ENCODE peak calls at places on chromosome 21, in six cellular contexts. T is neuronal stem cell; L is colonic mucosa; B is CD4-positive, CD25-positive, alpha-beta regulatory T cell; O is small intestine; K is heart right ventricle. J is an unnamed sample.

GRCh38 chr21:28308516-28308915 is 684.2 kb downstream of the LTN1 start:
- DNase-seq in K (no peak), T (no peak), B (no peak), L (no peak), O (peak; percentile 29), J (no peak)

GRCh38 chr21:43803558-43804300 is 14.4 kb downstream of the RRP1 start:
- DNase-seq in O (no peak), B (no peak), K (no peak), T (no peak), L (no peak), J (peak; percentile 60)

GRCh38 chr21:35512321-35512720 is 463.2 kb upstream of the RUNX1 start:
- DNase-seq in L (no peak), K (no peak), B (no peak), T (no peak), O (no peak), J (no peak)

GRCh38 chr21:16569679-16570078 is 839.9 kb downstream of the USP25 start:
- DNase-seq in B (no peak), O (no peak), K (no peak), L (no peak), T (no peak), J (no peak)

GRCh38 chr21:42010507-42011493 is 640 bp upstream of the ZBTB21 start:
- DNase-seq in L (peak; percentile 41), T (peak; percentile 17), K (no peak), O (peak; percentile 48), B (no peak), J (no peak)

GRCh38 chr21:36377391-36377842 is 7.8 kb upstream of the CHAF1B start:
- DNase-seq in B (no peak), O (peak; percentile 19), K (no peak), T (no peak), L (no peak), J (no peak)

GRCh38 chr21:44304846-44305245 is 5.0 kb downstream of the PFKL start:
- DNase-seq in O (peak; percentile 60), L (peak; percentile 50), T (peak; percentile 42), B (peak; percentile 27), K (no peak), J (no peak)

GRCh38 chr21:25735895-25736597 is 1.3 kb downstream of the GABPA start:
- DNase-seq in L (no peak), T (no peak), K (no peak), B (no peak), O (peak; percentile 25), J (no peak)

GRCh38 chr21:35796834-35797233 is 263.5 kb downstream of the SETD4 start:
- DNase-seq in L (no peak), B (no peak), O (peak; percentile 26), K (no peak), T (no peak), J (no peak)

GRCh38 chr21:39232926-39233325 is 49.7 kb upstream of the PSMG1 start:
- DNase-seq in T (no peak), B (no peak), O (no peak), K (no peak), L (no peak), J (no peak)

GRCh38 chr21:39972471-39972870 is 105.2 kb downstream of the PCP4 start:
- DNase-seq in T (no peak), O (peak; percentile 9), L (no peak), B (no peak), K (no peak), J (no peak)

GRCh38 chr21:43349644-43350043 is 77.3 kb downstream of the SIK1 start:
- DNase-seq in O (no peak), K (no peak), L (no peak), B (no peak), T (no peak), J (no peak)

GRCh38 chr21:26708223-26708800 is 135.2 kb upstream of the CYYR1 start:
- DNase-seq in B (no peak), O (no peak), L (no peak), K (no peak), T (no peak), J (no peak)

GRCh38 chr21:21845901-21846396 is 847.7 kb downstream of the NCAM2 start:
- DNase-seq in L (no peak), O (no peak), B (no peak), T (no peak), K (no peak), J (no peak)

GRCh38 chr21:41671859-41672542 is 94.9 kb downstream of the RIPK4 start:
- DNase-seq in K (no peak), L (no peak), O (no peak), T (no peak), B (no peak), J (no peak)

GRCh38 chr21:26840912-26841311 is 4.3 kb downstream of the ADAMTS1 start:
- DNase-seq in T (no peak), L (no peak), O (no peak), B (no peak), K (peak; percentile 71), J (no peak)

GRCh38 chr21:46393451-46393940 is 65.2 kb upstream of the DIP2A start:
- DNase-seq in O (no peak), L (no peak), B (no peak), K (no peak), T (no peak), J (no peak)
- H3K27ac ChIP-seq in O (no peak overlapping the region), L (no peak overlapping the region), B (no peak overlapping the region), K (no peak overlapping the region), T (no peak overlapping the region), J (no peak overlapping the region)

GRCh38 chr21:38227401-38227800 is 29.4 kb upstream of the KCNJ15 start:
- DNase-seq in B (no peak), L (no peak), O (no peak), K (no peak), T (no peak), J (no peak)
- H3K9me3 ChIP-seq in B (peaks cover 79% of the 10 kb centered on the region), L (no peaks in the 10 kb centered on the region), O (peaks cover 2% of the 10 kb centered on the region), K (peaks cover 41% of the 10 kb centered on the region), T (peaks cover 29% of the 10 kb centered on the region), J (peaks cover 49% of the 10 kb centered on the region)

GRCh38 chr21:33687634-33688033 is 45.3 kb downstream of the ITSN1 start:
- DNase-seq in T (no peak), L (no peak), K (no peak), B (no peak), O (no peak), J (no peak)

GRCh38 chr21:33684923-33685560 is 42.7 kb downstream of the ITSN1 start:
- DNase-seq in B (no peak), K (no peak), O (peak; percentile 18), L (no peak), T (no peak), J (no peak)

GRCh38 chr21:33685613-33686197 is 43.4 kb downstream of the ITSN1 start:
- DNase-seq in T (no peak), K (no peak), O (peak; percentile 67), L (no peak), B (no peak), J (no peak)

GRCh38 chr21:33688343-33688742 is 46.0 kb downstream of the ITSN1 start:
- DNase-seq in K (no peak), L (no peak), B (no peak), O (no peak), T (no peak), J (no peak)

GRCh38 chr21:33686386-33686785 is 44.1 kb downstream of the ITSN1 start:
- DNase-seq in T (no peak), K (no peak), L (no peak), O (no peak), B (no peak), J (no peak)
- H3K27ac ChIP-seq in T (no peak overlapping the region), K (no peak overlapping the region), L (no peak overlapping the region), O (no peak overlapping the region), B (no peak overlapping the region), J (peak overlapping the region; percentile 94)

DNA sequence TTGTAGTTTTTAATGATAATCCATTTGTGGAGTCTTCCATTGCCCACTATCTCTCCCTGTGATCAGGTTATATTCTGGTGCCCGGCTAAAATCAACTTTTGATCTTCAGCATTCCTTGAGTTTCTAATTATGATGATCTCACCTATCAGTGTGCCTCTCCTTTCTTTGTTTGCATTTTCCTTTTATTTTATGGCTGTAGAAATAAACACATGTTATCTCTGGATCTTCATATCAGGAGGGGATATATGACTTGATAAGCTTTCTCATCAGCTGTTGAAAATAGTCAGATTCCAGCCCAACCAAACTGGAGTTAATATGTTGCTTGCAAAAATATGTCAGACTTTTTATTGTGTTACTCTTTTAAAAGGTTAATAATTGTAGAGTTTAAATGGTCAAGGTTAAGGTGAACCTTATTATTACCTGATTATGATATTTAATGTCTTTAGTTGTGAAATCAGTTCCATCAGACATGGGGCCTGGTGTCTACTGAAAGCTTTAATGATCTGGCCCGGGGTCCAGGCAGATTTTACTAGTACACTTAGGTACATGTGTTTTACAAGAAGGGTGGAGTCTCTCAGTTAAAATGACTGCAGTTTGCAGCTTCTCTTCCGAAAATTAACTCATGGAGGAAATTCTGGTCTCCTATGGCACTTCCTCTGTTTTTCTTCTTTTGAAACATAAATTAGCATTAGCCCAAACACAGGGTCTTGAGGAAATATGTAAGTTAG is 12.8 kb downstream of the KRTAP24-1 start:
- DNase-seq in K (no peak), B (no peak), T (no peak), L (no peak), O (no peak), J (no peak)
- H3K9me3 ChIP-seq in K (peaks cover 4% of the 10 kb centered on the region), B (peaks cover 3% of the 10 kb centered on the region), T (no peaks in the 10 kb centered on the region), L (no peaks in the 10 kb centered on the region), O (no peaks in the 10 kb centered on the region), J (no peaks in the 10 kb centered on the region)

GRCh38 chr21:45330851-45331261 is 43.2 kb upstream of the POFUT2 start:
- DNase-seq in K (no peak), O (no peak), B (no peak), L (no peak), T (no peak), J (peak; percentile 37)
- H3K27ac ChIP-seq in K (no peak overlapping the region), O (no peak overlapping the region), B (no peak overlapping the region), L (no peak overlapping the region), T (no peak overlapping the region), J (peak overlapping the region; percentile 56)

GRCh38 chr21:8989261-8989882 is 1532.0 kb upstream of the TPTE start:
- DNase-seq in B (no peak), O (no peak), L (no peak), K (no peak), T (no peak), J (no peak)
- H3K9me3 ChIP-seq in B (peaks cover 52% of the 10 kb centered on the region), O (peaks cover 16% of the 10 kb centered on the region), L (no peaks in the 10 kb centered on the region), K (no peaks in the 10 kb centered on the region), T (peaks cover 43% of the 10 kb centered on the region), J (peaks cover 22% of the 10 kb centered on the region)

DNA sequence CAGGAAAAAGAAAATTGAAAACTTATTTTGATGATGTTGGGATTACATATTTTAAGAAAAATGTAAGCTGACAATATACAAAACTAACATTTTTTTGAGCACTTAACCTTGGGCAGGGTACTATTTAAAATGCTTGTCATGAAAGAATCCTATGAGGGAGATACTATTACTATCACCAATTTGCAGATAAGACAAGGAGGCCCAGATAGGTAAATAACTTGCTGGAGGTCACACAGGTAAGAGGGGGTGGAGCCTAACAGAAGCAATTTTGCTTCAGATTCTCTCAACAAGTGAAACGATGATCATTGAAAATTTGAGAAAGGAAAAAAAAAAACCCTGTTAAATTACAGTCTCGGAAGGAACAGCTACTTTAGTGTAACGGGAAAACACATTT is 1.2 kb downstream of the GART start:
- DNase-seq in O (peak; percentile 41), L (no peak), K (no peak), T (no peak), B (no peak), J (no peak)
- H3K27ac ChIP-seq in O (no peak overlapping the region), L (peak overlapping the region; percentile 99), K (peak overlapping the region; percentile 99), T (no peak overlapping the region), B (peak overlapping the region; percentile 100), J (peak overlapping the region; percentile 89)